ENCODE peak calls at places on chromosomes 12 and 14, in ten cellular contexts. G is breast epithelium; E is Right ventricle myocardium superior; I is T follicular helper cell; L is NCI-H1417; H is astrocyte of the cerebellum; J is pulmonary artery endothelial cell; A is IMR-90; P is activated T-helper 9 cell treated with anti-CD3 and anti-CD28 coated beads, Interleukin-2, amount 50 U/mL, for 16 hours; B is psoas muscle. Y is an unnamed sample.

GRCh38 chr12:66066071-66066928 is 64.2 kb downstream of the LLPH start:
- DNase-seq in I (no peak), A (peak; percentile 76), E (no peak), P (no peak), J (no peak), B (no peak), L (peak; percentile 75), H (peak; percentile 90), G (no peak), Y (peak; percentile 49)

GRCh38 chr12:49232940-49233841 is 31.7 kb upstream of the TUBA1C start:
- DNase-seq in E (peak; percentile 81), I (no peak), B (peak; percentile 56), P (no peak), G (no peak), A (peak; percentile 56), J (no peak), L (peak; percentile 97), H (no peak), Y (no peak)

GRCh38 chr12:2501464-2502181 is 293.1 kb upstream of the FKBP4 start:
- DNase-seq in H (no peak), A (no peak), L (no peak), B (no peak), J (no peak), E (peak; percentile 53), I (no peak), P (no peak), G (no peak), Y (peak; percentile 35)

GRCh38 chr14:40981247-40981646 is 625.4 kb upstream of the LRFN5 start:
- DNase-seq in B (no peak), G (no peak), A (no peak), J (no peak), L (no peak), I (no peak), E (no peak), P (no peak), H (no peak), Y (no peak)

GRCh38 chr14:95500772-95501401 is 15.6 kb downstream of the SYNE3 start:
- DNase-seq in P (no peak), A (peak; percentile 90), E (peak; percentile 72), G (no peak), I (no peak), B (peak; percentile 71), L (no peak), H (peak; percentile 73), J (no peak), Y (no peak)

GRCh38 chr12:91387461-91388134 is 205.0 kb upstream of the DCN start:
- DNase-seq in I (no peak), B (no peak), J (no peak), E (no peak), A (no peak), H (no peak), P (no peak), G (no peak), L (no peak), Y (no peak)

GRCh38 chr12:13179159-13180074 is 17.1 kb upstream of the EMP1 start:
- DNase-seq in I (peak; percentile 20), A (peak; percentile 37), E (peak; percentile 74), H (no peak), J (no peak), G (no peak), P (peak; percentile 31), L (peak; percentile 26), B (peak; percentile 68), Y (peak; percentile 43)

GRCh38 chr12:678747-679712 is 15.8 kb upstream of the NINJ2 start:
- DNase-seq in A (no peak), E (no peak), J (no peak), L (no peak), P (no peak), I (no peak), H (no peak), G (no peak), B (no peak), Y (no peak)

GRCh38 chr12:21026302-21026701 is 104.7 kb upstream of the SLCO1B1 start:
- DNase-seq in A (no peak), J (no peak), H (peak; percentile 84), P (no peak), G (no peak), L (peak; percentile 97), B (no peak), E (no peak), I (no peak), Y (no peak)

GRCh38 chr12:43029971-43030370 is 440.4 kb upstream of the PRICKLE1 start:
- DNase-seq in I (no peak), H (peak; percentile 45), P (no peak), A (peak; percentile 45), G (no peak), J (peak; percentile 13), L (no peak), E (no peak), B (no peak), Y (no peak)

GRCh38 chr14:48731260-48731659 is 854.9 kb downstream of the RPS29 start:
- DNase-seq in I (no peak), H (no peak), A (peak; percentile 47), L (no peak), E (no peak), P (no peak), B (no peak), J (no peak), G (no peak), Y (no peak)

GRCh38 chr14:78788467-78789360 is 618.5 kb downstream of the NRXN3 start:
- DNase-seq in P (no peak), E (no peak), H (no peak), B (no peak), L (no peak), A (no peak), J (no peak), G (no peak), I (no peak), Y (no peak)

GRCh38 chr14:21039585-21040369 is 2.4 kb upstream of the RNASE7 start:
- DNase-seq in J (no peak), B (peak; percentile 70), P (no peak), I (no peak), A (peak; percentile 67), E (peak; percentile 52), L (peak; percentile 70), G (no peak), H (peak; percentile 50), Y (peak; percentile 61)

GRCh38 chr12:15526033-15526432 is 203.7 kb downstream of the PTPRO start:
- DNase-seq in A (no peak), P (no peak), G (no peak), L (no peak), H (no peak), E (no peak), J (no peak), B (no peak), I (no peak), Y (no peak)

GRCh38 chr12:63223128-63223527 is 72.1 kb upstream of the AVPR1A start:
- DNase-seq in P (no peak), I (no peak), B (no peak), E (no peak), A (no peak), L (no peak), J (no peak), G (no peak), H (no peak), Y (no peak)

GRCh38 chr12:58086930-58087329 is 145.6 kb downstream of the ATP23 start:
- DNase-seq in H (no peak), B (no peak), G (no peak), J (no peak), A (no peak), L (peak; percentile 35), I (no peak), E (no peak), P (no peak), Y (no peak)

GRCh38 chr14:24483604-24484252 is 24.3 kb downstream of the CMA1 start:
- DNase-seq in I (no peak), H (no peak), B (no peak), E (no peak), G (no peak), J (no peak), L (no peak), A (peak; percentile 27), P (no peak), Y (no peak)

GRCh38 chr12:7884687-7885086 is 12.0 kb upstream of the SLC2A14 start:
- DNase-seq in P (no peak), G (no peak), E (no peak), I (no peak), J (no peak), B (no peak), H (no peak), A (no peak), L (no peak), Y (no peak)

GRCh38 chr14:74737753-74738325 is 24.9 kb downstream of the FCF1 start:
- DNase-seq in E (no peak), G (no peak), B (no peak), J (no peak), P (no peak), L (no peak), I (no peak), H (no peak), A (peak; percentile 50), Y (no peak)

GRCh38 chr14:36315159-36315853 is 5.1 kb downstream of the MBIP start:
- DNase-seq in G (no peak), E (no peak), J (no peak), P (no peak), L (peak; percentile 86), A (no peak), B (no peak), I (no peak), H (no peak), Y (no peak)

GRCh38 chr12:99529966-99530365 is 117.6 kb upstream of the GARIN6 start:
- DNase-seq in B (no peak), P (no peak), J (no peak), H (peak; percentile 6), L (no peak), I (no peak), A (peak; percentile 3), G (no peak), E (no peak), Y (no peak)

GRCh38 chr12:90729741-90730140 is 225.2 kb downstream of the CCER1 start:
- DNase-seq in L (no peak), A (peak; percentile 4), H (no peak), E (no peak), P (no peak), B (no peak), G (no peak), J (no peak), I (no peak), Y (no peak)